ENCODE peak calls at places on chromosomes 3 and 15, in five cellular contexts. K is OCI-LY7, J is PC-3, V is GM23248, E is MM.1S. F is an unnamed sample.

GRCh38 chr3:143573904-143574303 is 274.4 kb downstream of the SLC9A9 start:
- DNase-seq in K (no peak), J (no peak), V (no peak), E (no peak), F (no peak)

GRCh38 chr15:90557147-90557546 is 27.4 kb downstream of the CRTC3 start:
- DNase-seq in K (no peak), J (no peak), V (no peak), E (no peak), F (no peak)

GRCh38 chr15:56273724-56274123 is 30.0 kb upstream of the RFX7 start:
- DNase-seq in K (no peak), J (no peak), V (no peak), E (no peak), F (no peak)

GRCh38 chr3:67624078-67624477 is 30.3 kb downstream of the SUCLG2 start:
- DNase-seq in K (no peak), J (no peak), V (no peak), E (no peak), F (no peak)

GRCh38 chr3:51942603-51943450 is 664 bp downstream of the PARP3 start:
- DNase-seq in K (peak; percentile 48), J (peak; percentile 70), V (peak; percentile 94), E (peak; percentile 87), F (no peak)

GRCh38 chr15:31091531-31091930 is 10.0 kb downstream of the TRPM1 start:
- DNase-seq in K (no peak), J (peak; percentile 29), V (peak; percentile 45), E (no peak), F (no peak)

GRCh38 chr3:146843476-146843875 is 238.3 kb upstream of the PLSCR5 start:
- DNase-seq in K (no peak), J (no peak), V (no peak), E (no peak), F (no peak)

GRCh38 chr15:31303434-31304073 is 23.1 kb upstream of the KLF13 start:
- DNase-seq in K (peak; percentile 58), J (no peak), V (peak; percentile 42), E (no peak), F (peak; percentile 57)

GRCh38 chr15:86876387-86876786 is 796.7 kb downstream of the AGBL1 start:
- DNase-seq in K (no peak), J (peak; percentile 20), V (no peak), E (no peak), F (no peak)

GRCh38 chr15:73647259-73648026 is 14.3 kb upstream of the NPTN start:
- DNase-seq in K (no peak), J (peak; percentile 91), V (peak; percentile 32), E (no peak), F (no peak)

GRCh38 chr3:186949281-186949982 is 19.1 kb downstream of the ST6GAL1 start:
- DNase-seq in K (no peak), J (peak; percentile 15), V (peak; percentile 58), E (no peak), F (no peak)

GRCh38 chr3:44712455-44713075 is at the start of gene ZNF502:
- DNase-seq in K (no peak), J (no peak), V (peak; percentile 94), E (no peak), F (peak; percentile 82)
- H3K9me3 ChIP-seq in K (no peaks in the 10 kb centered on the region), J (peaks cover 41% of the 10 kb centered on the region), V (no peaks in the 10 kb centered on the region), E (no peaks in the 10 kb centered on the region), F (peaks cover 14% of the 10 kb centered on the region)

DNA sequence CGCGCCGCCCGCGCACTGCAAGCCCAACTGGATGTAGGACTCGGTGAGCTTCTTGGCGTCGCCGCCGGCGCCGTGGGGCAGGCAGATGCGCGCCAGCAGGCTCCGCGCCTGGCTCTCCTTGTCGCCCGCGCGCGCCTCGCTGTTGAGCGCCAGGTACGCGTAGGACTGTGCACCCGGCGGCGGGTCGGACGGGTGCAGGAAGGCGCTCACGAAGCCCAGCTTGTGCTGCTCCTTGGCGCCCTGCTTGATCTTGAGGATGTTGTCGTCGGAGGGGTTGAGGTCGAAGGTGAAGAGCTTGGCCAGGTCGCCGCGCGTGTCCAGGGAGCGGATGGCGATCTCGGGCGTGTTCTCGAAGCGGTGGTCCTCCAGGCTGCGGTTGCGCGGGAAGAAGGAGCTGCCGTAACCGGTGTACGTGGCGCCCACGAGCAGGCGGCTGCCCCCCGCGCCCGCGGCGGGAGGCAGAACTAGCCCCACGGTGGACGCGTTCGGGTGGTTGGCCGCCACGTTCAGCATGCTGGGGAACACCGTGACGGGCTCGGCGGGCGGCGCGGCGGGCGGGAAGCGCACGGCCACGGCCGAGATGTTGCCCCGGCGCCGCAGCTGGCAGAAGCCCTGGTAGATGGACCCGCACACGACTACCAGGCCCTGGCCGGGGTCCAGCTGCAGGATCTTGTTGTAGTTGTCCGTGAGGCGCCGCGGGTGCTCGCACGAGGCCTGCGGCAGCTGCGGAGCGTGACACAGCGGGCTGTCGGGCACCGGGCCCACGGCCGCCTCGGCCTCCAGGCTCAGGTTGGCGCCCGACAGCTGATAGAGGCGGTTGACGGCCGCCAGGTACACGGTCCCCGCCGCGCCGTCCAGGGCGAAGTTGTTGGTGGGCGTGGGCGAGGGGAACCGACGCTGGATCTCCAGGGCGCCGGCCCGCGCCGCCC is 619 bp downstream of the PLXND1 start:
- DNase-seq in K (peak; percentile 32), J (peak; percentile 9), V (peak; percentile 85), E (peak; percentile 15), F (peak; percentile 54)
- TF ChIP-seq EZH2phosphoT487 in K (peak; percentile 87), J (no peak), V (no peak), E (no peak), F (peak; percentile 99)

DNA sequence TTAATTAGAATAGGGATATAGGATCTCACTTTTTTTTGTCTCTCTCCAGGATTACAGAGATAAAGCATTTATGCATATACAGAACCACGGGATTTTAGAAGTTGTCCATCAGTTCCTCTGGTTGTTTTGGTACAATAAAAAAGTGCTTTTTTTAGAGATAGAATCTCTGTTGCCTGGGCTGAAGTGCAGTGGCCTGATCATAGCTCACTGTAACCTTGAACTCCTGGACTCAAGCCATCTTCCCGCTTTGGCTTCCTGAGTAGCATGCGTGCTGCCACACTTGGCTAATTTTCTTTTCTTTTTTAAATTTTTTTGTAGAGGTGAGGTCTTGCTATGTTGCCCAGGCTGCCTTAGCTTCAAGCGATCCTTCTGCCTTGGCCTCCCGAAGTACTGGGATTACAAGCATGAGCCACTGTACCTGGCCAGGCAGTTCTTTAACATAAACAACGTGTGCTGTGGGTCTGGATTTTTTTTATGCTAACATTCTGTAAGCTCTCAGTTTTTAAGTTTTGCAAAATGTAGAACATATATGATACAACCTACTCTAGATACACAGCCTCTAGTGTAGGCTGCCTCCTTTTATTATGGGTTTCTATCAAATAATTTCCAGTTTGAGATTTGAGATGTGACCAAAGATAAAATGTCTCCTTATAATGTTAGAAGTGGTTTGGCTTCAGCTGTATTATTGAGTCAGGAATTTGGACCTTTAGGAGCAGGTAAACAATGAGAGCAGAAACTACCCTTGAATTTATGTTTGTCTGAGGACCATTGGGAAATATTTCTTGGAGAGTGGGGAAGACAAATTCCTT is 57.4 kb upstream of the ULK4 start:
- DNase-seq in K (no peak), J (no peak), V (no peak), E (no peak), F (no peak)
- H3K4me3 ChIP-seq in K (no peak overlapping the region), J (no peak overlapping the region), V (no peak overlapping the region), E (no peak overlapping the region), F (no peak overlapping the region)

GRCh38 chr15:25176616-25176923 is 221.8 kb downstream of the SNRPN start:
- DNase-seq in K (no peak), J (no peak), V (no peak), E (no peak), F (no peak)
- H3K9me3 ChIP-seq in K (no peaks in the 10 kb centered on the region), J (peaks cover 5% of the 10 kb centered on the region), V (no peaks in the 10 kb centered on the region), E (no peaks in the 10 kb centered on the region), F (no peaks in the 10 kb centered on the region)

DNA sequence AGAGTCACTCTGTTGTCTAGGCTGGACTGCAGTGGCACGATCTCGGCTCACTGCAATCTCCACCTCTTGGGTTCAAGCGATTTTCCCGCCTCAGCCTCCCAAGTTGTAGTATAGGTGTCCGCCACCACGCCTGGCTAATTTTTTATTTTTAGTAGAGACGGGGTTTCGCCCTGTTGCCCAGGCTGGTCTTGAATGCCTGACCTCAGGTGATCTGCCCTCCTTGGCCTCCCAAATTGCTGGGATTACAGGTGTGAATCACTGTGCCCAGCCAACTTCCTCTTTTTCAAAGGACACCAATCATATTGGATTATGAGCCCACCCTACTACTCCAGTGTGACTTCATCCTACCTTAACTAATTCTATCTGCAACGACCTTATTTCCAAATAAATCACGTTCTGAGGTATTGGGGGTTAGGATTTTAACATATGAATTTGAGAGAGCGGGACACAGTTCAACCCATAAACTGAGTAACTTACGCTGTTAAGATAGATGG is 3.2 kb downstream of the ISG20 start:
- DNase-seq in K (peak; percentile 57), J (no peak), V (no peak), E (no peak), F (no peak)
- TF ChIP-seq EZH2phosphoT487 in K (no peak), J (no peak), V (no peak), E (no peak), F (no peak)

GRCh38 chr3:177208746-177209145 is 11.5 kb upstream of the TBL1XR1 start:
- DNase-seq in K (no peak), J (no peak), V (no peak), E (no peak), F (no peak)
- H3K4me3 ChIP-seq in K (no peak overlapping the region), J (no peak overlapping the region), V (no peak overlapping the region), E (no peak overlapping the region), F (no peak overlapping the region)

GRCh38 chr15:25238126-25238525 is 200.7 kb downstream of the UBE3A start:
- DNase-seq in K (no peak), J (no peak), V (no peak), E (no peak), F (no peak)
- H3K9me3 ChIP-seq in K (no peaks in the 10 kb centered on the region), J (peaks cover 4% of the 10 kb centered on the region), V (no peaks in the 10 kb centered on the region), E (no peaks in the 10 kb centered on the region), F (no peaks in the 10 kb centered on the region)

GRCh38 chr15:88476635-88477038 is 9.1 kb downstream of the MRPS11 start:
- DNase-seq in K (peak; percentile 63), J (peak; percentile 60), V (peak; percentile 65), E (peak; percentile 43), F (peak; percentile 68)
- TF ChIP-seq EZH2phosphoT487 in K (no peak), J (no peak), V (no peak), E (no peak), F (no peak)

GRCh38 chr15:58329781-58330467 is 101.9 kb upstream of the LIPC start:
- DNase-seq in K (no peak), J (peak; percentile 73), V (no peak), E (no peak), F (no peak)

GRCh38 chr15:58330836-58331561 is 100.8 kb upstream of the LIPC start:
- DNase-seq in K (peak; percentile 19), J (no peak), V (peak; percentile 34), E (no peak), F (no peak)

GRCh38 chr15:58331562-58331902 is 100.3 kb upstream of the LIPC start:
- DNase-seq in K (no peak), J (no peak), V (peak; percentile 83), E (no peak), F (no peak)

GRCh38 chr15:58331903-58332675 is 99.7 kb upstream of the LIPC start:
- DNase-seq in K (peak; percentile 54), J (peak; percentile 97), V (peak; percentile 98), E (peak; percentile 73), F (peak; percentile 38)

GRCh38 chr15:58330468-58330793 is 101.4 kb upstream of the LIPC start:
- DNase-seq in K (no peak), J (no peak), V (no peak), E (no peak), F (no peak)
- H3K4me3 ChIP-seq in K (no peak overlapping the region), J (no peak overlapping the region), V (peak overlapping the region; percentile 49), E (no peak overlapping the region), F (no peak overlapping the region)

DNA sequence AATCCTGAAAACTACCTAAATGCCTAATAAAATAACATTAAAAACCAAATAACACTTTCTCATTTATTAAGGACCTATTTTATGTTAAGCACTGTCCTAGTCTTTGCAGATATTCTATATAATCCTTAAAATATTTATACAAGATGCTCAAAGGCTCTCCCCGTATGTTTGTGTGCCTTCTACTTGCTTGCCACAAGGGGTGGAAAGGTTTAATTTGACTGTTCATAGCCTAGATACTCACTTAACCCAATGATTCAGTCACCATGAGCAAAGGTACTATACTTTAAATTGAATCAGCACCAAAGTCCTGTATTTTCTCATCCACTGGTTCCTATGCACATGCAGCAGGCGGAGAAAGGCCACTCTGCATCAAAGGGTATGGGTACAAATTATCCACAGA is 32.0 kb downstream of the LSAMP start:
- DNase-seq in K (no peak), J (no peak), V (peak; percentile 7), E (no peak), F (no peak)
- H3K9me3 ChIP-seq in K (no peaks in the 10 kb centered on the region), J (peaks cover 3% of the 10 kb centered on the region), V (no peaks in the 10 kb centered on the region), E (no peaks in the 10 kb centered on the region), F (no peaks in the 10 kb centered on the region)

F was measured in neural progenitor cell.